ENCODE peak calls at places on chromosome 12, in six cellular contexts. R is CD4-positive, CD25-positive, alpha-beta regulatory T cell; U is lung; S is breast epithelium; G is uterus; H is H9. Z is an unnamed sample. For H3K4me1, the result is how much of the 10 kb centered on the place peaks cover.

GRCh38 chr12:122413516-122414404 is 8.7 kb downstream of the CLIP1 start:
- DNase-seq in H (no peak), G (no peak), U (no peak), R (no peak), S (no peak), Z (no peak)

GRCh38 chr12:77120695-77121094 is 55.3 kb upstream of the E2F7 start:
- DNase-seq in R (no peak), U (no peak), H (no peak), S (no peak), G (no peak), Z (no peak)

GRCh38 chr12:114869091-114869834 is 185.3 kb upstream of the TBX3 start:
- DNase-seq in R (no peak), G (no peak), H (peak), U (no peak), S (no peak), Z (no peak)

GRCh38 chr12:9635014-9635413 is 27.3 kb upstream of the KLRB1 start:
- DNase-seq in R (no peak), H (no peak), S (no peak), U (no peak), G (no peak), Z (no peak)

GRCh38 chr12:64696065-64696741 is 63.0 kb downstream of the GNS start:
- DNase-seq in U (no peak), H (no peak), R (no peak), G (no peak), S (no peak), Z (no peak)

GRCh38 chr12:49332891-49333371 is 4.1 kb downstream of the C1QL4 start:
- DNase-seq in S (no peak), G (no peak), U (no peak), H (no peak), R (no peak), Z (no peak)

GRCh38 chr12:129762436-129762835 is 141.4 kb downstream of the TMEM132D start:
- DNase-seq in R (no peak), U (no peak), H (no peak), G (no peak), S (no peak), Z (no peak)

GRCh38 chr12:46400406-46400805 is 27.8 kb upstream of the SLC38A2 start:
- DNase-seq in U (no peak), S (no peak), H (no peak), G (no peak), R (no peak), Z (no peak)

GRCh38 chr12:121009744-121010143 is 6.5 kb downstream of the C12orf43 start:
- DNase-seq in G (no peak), R (no peak), U (no peak), H (peak), S (no peak), Z (no peak)

GRCh38 chr12:78392918-78393317 is 471.7 kb upstream of the SYT1 start:
- DNase-seq in U (no peak), G (no peak), R (no peak), S (no peak), H (no peak), Z (no peak)

GRCh38 chr12:98228619-98229538 is 286.5 kb upstream of the TMPO start:
- DNase-seq in G (no peak), U (no peak), S (no peak), R (no peak), H (no peak), Z (no peak)

GRCh38 chr12:77925536-77926108 is 94.9 kb downstream of the NAV3 start:
- DNase-seq in U (peak), S (peak), H (peak), G (peak), R (peak), Z (no peak)

GRCh38 chr12:47038270-47038748 is 41.1 kb upstream of the PCED1B start:
- DNase-seq in H (no peak), R (no peak), G (no peak), S (no peak), U (no peak), Z (no peak)

GRCh38 chr12:90958995-90959394 is 4.0 kb upstream of the CCER1 start:
- DNase-seq in H (no peak), S (no peak), R (no peak), G (no peak), U (no peak), Z (no peak)

GRCh38 chr12:34598851-34599529 is 576.7 kb downstream of the ALG10 start:
- DNase-seq in H (no peak), U (no peak), S (no peak), R (no peak), G (no peak), Z (no peak)

GRCh38 chr12:85805654-85806053 is 30.6 kb downstream of the RASSF9 start:
- DNase-seq in G (no peak), H (no peak), R (no peak), U (no peak), S (no peak), Z (no peak)

GRCh38 chr12:87305481-87305880 is 723.7 kb downstream of the C12orf50 start:
- DNase-seq in U (no peak), S (no peak), H (no peak), G (no peak), R (no peak), Z (no peak)

GRCh38 chr12:78088391-78088832 is 257.7 kb downstream of the NAV3 start:
- DNase-seq in U (no peak), H (no peak), S (no peak), R (no peak), G (no peak), Z (no peak)

GRCh38 chr12:78898416-78898815 is 33.8 kb downstream of the SYT1 start:
- DNase-seq in R (no peak), S (peak), G (peak), U (no peak), H (no peak), Z (no peak)

GRCh38 chr12:16281157-16281556 is 3.7 kb upstream of the SLC15A5 start:
- DNase-seq in H (no peak), U (no peak), R (no peak), S (no peak), G (no peak), Z (no peak)

GRCh38 chr12:19799886-19800602 is 360.8 kb downstream of the AEBP2 start:
- DNase-seq in S (no peak), R (no peak), H (no peak), G (no peak), U (no peak), Z (no peak)

GRCh38 chr12:110836291-110836690 is 10.5 kb upstream of the CCDC63 start:
- DNase-seq in G (no peak), H (no peak), S (no peak), U (no peak), R (no peak), Z (no peak)

GRCh38 chr12:19409376-19409775 is 29.9 kb upstream of the AEBP2 start:
- DNase-seq in R (no peak), H (no peak), G (no peak), S (no peak), U (no peak), Z (no peak)

GRCh38 chr12:4270670-4271432 is 2.7 kb upstream of the CCND2 start:
- DNase-seq in R (peak), U (peak), G (peak), H (peak), S (peak), Z (peak)

GRCh38 chr12:58918475-58918874 is 1.8 kb downstream of the LRIG3 start:
- DNase-seq in R (no peak), U (no peak), H (no peak), G (no peak), S (no peak), Z (no peak)

GRCh38 chr12:17283563-17283962 is 677.6 kb upstream of the LMO3 start:
- DNase-seq in H (no peak), R (no peak), U (no peak), G (no peak), S (no peak), Z (no peak)

GRCh38 chr12:124567035-124567672 is at the start of gene NCOR2:
- DNase-seq in G (peak), R (peak), U (no peak), H (no peak), S (no peak), Z (peak)

GRCh38 chr12:79455314-79455713 is 235.4 kb downstream of the PAWR start:
- DNase-seq in H (no peak), G (no peak), R (no peak), S (no peak), U (no peak), Z (no peak)

GRCh38 chr12:121005346-121005815 is 10.9 kb downstream of the C12orf43 start:
- DNase-seq in S (no peak), G (no peak), R (peak), H (peak), U (no peak), Z (peak)

GRCh38 chr12:5376591-5377207 is 55.2 kb upstream of the NTF3 start:
- DNase-seq in U (no peak), H (no peak), R (no peak), G (no peak), S (no peak), Z (no peak)

GRCh38 chr12:123519151-123520001 is 14.1 kb downstream of the RILPL1 start:
- DNase-seq in G (no peak), U (peak), H (peak), S (peak), R (no peak), Z (no peak)

GRCh38 chr12:112185093-112185923 is 59.9 kb downstream of the TRAFD1 start:
- DNase-seq in H (no peak), U (no peak), S (peak), G (no peak), R (no peak), Z (no peak)

GRCh38 chr12:111384596-111384995 is 15.7 kb upstream of the PHETA1 start:
- DNase-seq in R (no peak), S (no peak), G (no peak), U (no peak), H (no peak), Z (no peak)

GRCh38 chr12:116465892-116466291 is 93.3 kb upstream of the MAP1LC3B2 start:
- DNase-seq in R (no peak), G (no peak), S (no peak), U (no peak), H (no peak), Z (no peak)

GRCh38 chr12:4224211-4224878 is 49.2 kb upstream of the CCND2 start:
- DNase-seq in U (no peak), S (no peak), G (no peak), H (no peak), R (peak), Z (no peak)

GRCh38 chr12:104515899-104516298 is 59.2 kb downstream of the CHST11 start:
- DNase-seq in R (no peak), S (no peak), U (no peak), G (no peak), H (no peak), Z (no peak)

GRCh38 chr12:104520242-104520900 is 63.6 kb downstream of the CHST11 start:
- DNase-seq in S (no peak), G (no peak), R (no peak), U (no peak), H (no peak), Z (no peak)

GRCh38 chr12:104519190-104519857 is 62.6 kb downstream of the CHST11 start:
- DNase-seq in H (no peak), R (peak), G (no peak), S (no peak), U (no peak), Z (peak)

GRCh38 chr12:104516821-104517220 is 60.1 kb downstream of the CHST11 start:
- DNase-seq in S (no peak), R (no peak), U (no peak), G (no peak), H (no peak), Z (no peak)

DNA sequence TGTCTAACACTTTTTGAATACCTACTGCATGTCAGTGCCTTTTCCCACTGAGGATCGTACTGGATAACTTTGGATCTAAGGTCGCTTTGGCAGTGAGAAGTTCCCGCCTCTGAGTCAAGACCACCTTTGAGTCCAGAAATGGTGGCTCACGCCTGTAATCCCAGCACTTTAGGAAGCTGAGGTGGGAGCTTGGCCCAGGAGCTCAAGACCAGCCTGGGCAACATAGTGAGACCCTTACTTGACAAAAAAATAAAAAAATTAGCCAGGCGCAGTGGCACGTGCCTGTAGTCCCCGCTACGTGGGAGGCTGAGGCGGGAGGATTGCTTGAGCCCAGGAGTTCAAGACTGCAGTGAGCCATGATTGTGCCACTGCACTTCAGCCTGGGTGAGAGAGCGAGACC is 61.1 kb downstream of the CHST11 start:
- DNase-seq in G (no peak), S (no peak), H (no peak), U (no peak), R (no peak), Z (no peak)
- H3K27ac ChIP-seq in G (no peak), S (no peak), H (no peak), U (no peak), R (no peak), Z (no peak)

GRCh38 chr12:67928621-67929369 is 60.5 kb upstream of the IFNG-AS1 start:
- DNase-seq in R (no peak), G (no peak), U (no peak), S (no peak), H (no peak), Z (no peak)
- H3K4me1 ChIP-seq in R (under half), G (under half), U (under half), S (under half), H (under half), Z (under half)

GRCh38 chr12:57146925-57147640 is at the start of gene LRP1-AS:
- DNase-seq in S (no peak), H (no peak), U (no peak), R (no peak), G (no peak), Z (no peak)
- H3K27ac ChIP-seq in S (peak), H (no peak), U (peak), R (no peak), G (peak), Z (no peak)

GRCh38 chr12:89179983-89180382 is 172.3 kb downstream of the DUSP6 start:
- DNase-seq in G (no peak), R (no peak), U (peak), H (no peak), S (peak), Z (no peak)

GRCh38 chr12:89177802-89178201 is 174.5 kb downstream of the DUSP6 start:
- DNase-seq in G (no peak), U (no peak), H (no peak), S (no peak), R (no peak), Z (no peak)

GRCh38 chr12:89181271-89181920 is 170.9 kb downstream of the DUSP6 start:
- DNase-seq in S (no peak), U (no peak), R (peak), H (no peak), G (no peak), Z (no peak)

GRCh38 chr12:89179245-89179644 is 173.1 kb downstream of the DUSP6 start:
- DNase-seq in G (no peak), S (no peak), R (no peak), H (no peak), U (no peak), Z (no peak)

DNA sequence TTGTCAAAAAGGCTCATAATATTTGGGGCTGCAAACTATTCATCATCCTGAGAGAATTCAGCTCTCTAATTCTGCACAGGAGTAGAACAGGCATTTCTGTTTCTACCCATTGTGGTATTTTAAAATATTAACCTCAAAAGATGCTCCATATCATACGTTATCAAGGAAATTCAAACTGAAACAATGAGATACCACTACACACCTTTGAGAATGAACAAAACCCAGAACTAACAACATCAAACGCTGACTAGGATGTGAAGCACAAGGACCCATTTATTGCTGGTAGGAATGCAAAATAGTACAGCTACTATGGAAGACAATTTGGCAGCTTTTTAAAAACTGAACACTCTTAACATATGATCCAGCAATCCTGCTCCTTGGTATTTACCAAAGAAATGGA is 171.8 kb downstream of the DUSP6 start:
- DNase-seq in H (no peak), R (peak), U (no peak), S (no peak), G (no peak), Z (no peak)
- H3K4me1 ChIP-seq in H (under half), R (under half), U (under half), S (under half), G (under half), Z (under half)

DNA sequence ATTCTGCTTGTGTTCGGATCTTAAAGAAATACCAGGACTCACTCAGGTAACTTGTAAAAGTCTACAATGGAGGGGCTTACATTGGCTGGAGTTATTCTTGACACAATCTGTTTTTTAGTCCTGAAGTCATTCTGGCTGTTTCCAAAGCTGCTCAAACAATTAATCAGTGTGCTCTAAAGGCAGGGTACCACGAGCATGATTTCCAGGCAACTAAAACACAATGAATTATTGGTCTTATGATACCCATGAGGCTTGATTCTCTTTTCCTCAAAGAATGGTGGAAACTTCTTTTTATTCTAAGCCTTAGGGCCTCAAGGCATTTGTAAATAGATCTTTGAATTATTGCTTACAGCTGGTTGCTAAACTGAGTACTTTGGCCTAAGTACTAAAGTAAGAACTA is 199.8 kb upstream of the PDZRN4 start:
- DNase-seq in S (no peak), H (no peak), R (no peak), U (no peak), G (no peak), Z (no peak)
- H3K27ac ChIP-seq in S (peak), H (no peak), R (no peak), U (no peak), G (peak), Z (no peak)

DNA sequence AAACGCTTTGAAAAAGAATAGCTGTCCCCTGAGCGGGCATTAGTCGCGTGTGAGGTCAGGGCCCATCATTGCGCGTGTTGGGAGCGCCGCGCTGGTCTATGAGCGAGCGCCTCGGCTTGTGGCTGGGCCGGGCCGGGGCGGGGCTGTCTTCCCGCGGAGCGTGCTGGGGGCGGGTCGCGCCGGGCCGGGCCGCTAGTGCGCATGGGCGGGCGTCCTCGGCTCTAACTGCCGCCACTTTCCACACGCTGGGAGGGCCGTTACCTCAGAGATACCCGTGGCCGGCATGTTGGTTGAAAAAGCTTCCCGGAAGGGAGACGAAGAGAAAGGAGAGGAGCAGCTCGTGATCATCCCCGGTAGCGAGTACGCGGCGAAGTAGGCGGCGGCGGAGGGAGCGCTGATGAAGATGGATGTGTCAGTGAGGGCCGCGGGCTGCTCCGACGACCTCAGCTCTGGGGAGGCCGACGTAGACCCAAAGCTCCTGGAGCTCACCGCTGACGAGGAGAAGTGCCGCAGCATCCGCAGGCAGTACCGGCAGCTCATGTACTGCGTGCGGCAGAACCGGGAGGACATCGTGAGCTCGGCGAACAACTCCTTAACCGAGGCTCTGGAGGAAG is at the start of gene EID3:
- DNase-seq in R (peak), U (peak), H (peak), S (peak), G (peak), Z (peak)
- H3K4me1 ChIP-seq in R (under half), U (under half), H (under half), S (under half), G (under half), Z (under half)

DNA sequence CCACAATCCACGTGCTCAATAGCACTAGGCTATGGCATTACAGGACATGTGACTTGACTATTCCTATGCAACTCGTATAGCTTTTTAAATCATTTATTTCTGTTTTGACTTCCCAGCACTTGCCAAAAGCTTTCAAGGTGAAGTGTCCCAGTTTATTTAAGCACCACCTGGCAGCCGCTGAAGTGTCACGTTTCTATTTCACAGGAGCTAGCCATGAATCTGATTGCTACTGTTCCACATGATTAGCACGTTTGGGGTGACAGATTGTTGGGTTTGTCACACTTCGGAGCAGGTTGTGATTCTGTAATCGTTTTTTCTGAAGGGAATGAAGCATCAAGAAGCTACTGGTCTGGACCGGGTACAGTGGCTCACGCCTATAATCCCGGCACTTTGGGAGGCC is 39.9 kb upstream of the BICDL1 start:
- DNase-seq in R (no peak), U (no peak), S (no peak), G (no peak), H (no peak), Z (no peak)
- H3K27ac ChIP-seq in R (no peak), U (no peak), S (no peak), G (no peak), H (no peak), Z (no peak)

GRCh38 chr12:51391047-51391837 is at the start of gene GALNT6:
- DNase-seq in S (no peak), U (no peak), H (peak), R (peak), G (no peak), Z (peak)
- H3K4me1 ChIP-seq in S (under half), U (under half), H (under half), R (half or more), G (under half), Z (half or more)

GRCh38 chr12:11927311-11927935 is 143.3 kb upstream of the BCL2L14 start:
- DNase-seq in U (no peak), G (no peak), H (no peak), S (no peak), R (no peak), Z (no peak)

GRCh38 chr12:11929714-11930113 is 141.0 kb upstream of the BCL2L14 start:
- DNase-seq in S (no peak), R (no peak), H (no peak), G (no peak), U (no peak), Z (no peak)
- H3K27ac ChIP-seq in S (no peak), R (no peak), H (no peak), G (no peak), U (no peak), Z (no peak)